ENCODE peak calls at places on chromosomes 6 and 20, in five cellular contexts. R is foreskin fibroblast, W is ascending aorta, L is cardiac fibroblast, N is brain microvascular endothelial cell. Q is an unnamed sample.

GRCh38 chr6:96499781-96500180 is 21.8 kb upstream of the UFL1 start:
- DNase-seq in R (no peak), W (no peak), N (no peak), L (no peak), Q (no peak)

GRCh38 chr6:30355281-30355680 is 10.3 kb downstream of the RPP21 start:
- DNase-seq in L (no peak), R (no peak), N (no peak), W (no peak), Q (no peak)

GRCh38 chr6:24549674-24550418 is 55.1 kb downstream of the ALDH5A1 start:
- DNase-seq in W (no peak), R (no peak), N (no peak), L (no peak), Q (no peak)

GRCh38 chr6:166864333-166864732 is 92.0 kb downstream of the RNASET2 start:
- DNase-seq in W (no peak), R (no peak), L (no peak), N (no peak), Q (no peak)

GRCh38 chr20:11050350-11050749 is 376.6 kb upstream of the JAG1 start:
- DNase-seq in L (no peak), R (no peak), N (no peak), W (no peak), Q (no peak)

GRCh38 chr6:18179770-18180393 is 24.7 kb downstream of the KDM1B start:
- DNase-seq in N (no peak), W (no peak), L (no peak), R (no peak), Q (no peak)

GRCh38 chr6:136174510-136174909 is 75.6 kb downstream of the MTFR2 start:
- DNase-seq in L (no peak), W (no peak), N (peak), R (no peak), Q (no peak)

GRCh38 chr6:106450645-106451044 is 90.1 kb downstream of the CRYBG1 start:
- DNase-seq in N (no peak), W (no peak), L (no peak), R (peak), Q (no peak)

GRCh38 chr6:118574051-118574865 is 26.2 kb downstream of the PLN start:
- DNase-seq in R (peak), W (no peak), N (no peak), L (peak), Q (no peak)

GRCh38 chr6:108616973-108617372 is 56.3 kb downstream of the FOXO3 start:
- DNase-seq in L (no peak), W (no peak), N (no peak), R (no peak), Q (no peak)

DNA sequence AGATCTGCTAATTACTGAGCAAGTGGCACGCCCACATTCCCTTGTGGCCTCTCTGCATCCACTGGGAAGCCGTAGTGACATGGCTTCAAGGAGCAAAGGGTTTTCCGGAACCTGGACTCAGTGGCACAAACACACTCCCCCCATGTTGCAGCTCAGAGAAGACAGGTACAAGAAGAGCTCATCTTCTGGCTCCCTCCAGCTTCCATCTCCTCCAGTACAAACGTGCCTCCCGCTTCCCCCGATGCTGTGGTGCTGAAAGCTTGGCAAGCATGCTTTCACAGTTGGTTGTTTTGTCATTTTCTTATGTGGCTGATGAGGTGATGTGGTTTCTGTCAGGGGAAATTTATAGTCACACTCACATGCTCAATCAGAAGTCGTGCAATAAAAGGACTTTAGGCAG is 258.5 kb downstream of the KIF16B start:
- DNase-seq in N (no peak), R (no peak), W (no peak), L (no peak), Q (no peak)
- H3K4me3 ChIP-seq in N (no peak), R (no peak), W (no peak), L (no peak), Q (no peak)

GRCh38 chr20:19013907-19014306 is 198.5 kb upstream of the SLC24A3 start:
- DNase-seq in N (no peak), W (no peak), L (no peak), R (no peak), Q (no peak)

GRCh38 chr20:19015890-19016465 is 196.5 kb upstream of the SLC24A3 start:
- DNase-seq in R (no peak), N (no peak), L (no peak), W (no peak), Q (no peak)

GRCh38 chr20:19017104-19017690 is 195.2 kb upstream of the SLC24A3 start:
- DNase-seq in L (no peak), W (no peak), R (no peak), N (no peak), Q (no peak)

GRCh38 chr20:19012671-19013070 is 199.1 kb downstream of the SCP2D1 start:
- DNase-seq in N (no peak), R (peak), L (peak), W (no peak), Q (no peak)

DNA sequence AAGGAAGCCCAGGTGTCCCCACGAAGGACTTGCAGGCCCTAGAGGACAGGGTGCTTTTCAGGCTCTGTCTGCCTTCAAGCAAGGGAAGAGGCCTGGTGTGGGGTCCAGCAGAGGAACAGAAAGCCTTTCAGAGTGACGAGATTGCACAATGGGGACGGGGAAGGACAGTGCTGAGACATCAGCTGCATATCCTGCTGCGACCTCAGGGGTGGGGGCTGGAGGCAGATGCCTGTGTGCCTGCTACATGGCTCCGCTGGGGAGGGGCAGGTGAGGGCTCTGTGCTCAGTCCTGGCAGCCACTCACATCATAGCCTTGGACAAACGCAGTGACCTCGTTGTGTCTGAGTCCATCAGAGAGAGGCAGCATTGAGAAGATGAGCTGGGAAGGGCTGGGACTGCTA is 197.1 kb upstream of the SLC24A3 start:
- DNase-seq in W (no peak), N (no peak), L (no peak), R (no peak), Q (no peak)
- TF ChIP-seq CTCF in W (no peak), N (no peak), L (no peak), R (no peak), Q (no peak)

GRCh38 chr6:131787955-131788712 is 19.7 kb upstream of the ENPP1 start:
- DNase-seq in L (peak), R (peak), W (no peak), N (peak), Q (no peak)
- H3K4me3 ChIP-seq in L (no peak), R (no peak), W (no peak), N (no peak), Q (no peak)

DNA sequence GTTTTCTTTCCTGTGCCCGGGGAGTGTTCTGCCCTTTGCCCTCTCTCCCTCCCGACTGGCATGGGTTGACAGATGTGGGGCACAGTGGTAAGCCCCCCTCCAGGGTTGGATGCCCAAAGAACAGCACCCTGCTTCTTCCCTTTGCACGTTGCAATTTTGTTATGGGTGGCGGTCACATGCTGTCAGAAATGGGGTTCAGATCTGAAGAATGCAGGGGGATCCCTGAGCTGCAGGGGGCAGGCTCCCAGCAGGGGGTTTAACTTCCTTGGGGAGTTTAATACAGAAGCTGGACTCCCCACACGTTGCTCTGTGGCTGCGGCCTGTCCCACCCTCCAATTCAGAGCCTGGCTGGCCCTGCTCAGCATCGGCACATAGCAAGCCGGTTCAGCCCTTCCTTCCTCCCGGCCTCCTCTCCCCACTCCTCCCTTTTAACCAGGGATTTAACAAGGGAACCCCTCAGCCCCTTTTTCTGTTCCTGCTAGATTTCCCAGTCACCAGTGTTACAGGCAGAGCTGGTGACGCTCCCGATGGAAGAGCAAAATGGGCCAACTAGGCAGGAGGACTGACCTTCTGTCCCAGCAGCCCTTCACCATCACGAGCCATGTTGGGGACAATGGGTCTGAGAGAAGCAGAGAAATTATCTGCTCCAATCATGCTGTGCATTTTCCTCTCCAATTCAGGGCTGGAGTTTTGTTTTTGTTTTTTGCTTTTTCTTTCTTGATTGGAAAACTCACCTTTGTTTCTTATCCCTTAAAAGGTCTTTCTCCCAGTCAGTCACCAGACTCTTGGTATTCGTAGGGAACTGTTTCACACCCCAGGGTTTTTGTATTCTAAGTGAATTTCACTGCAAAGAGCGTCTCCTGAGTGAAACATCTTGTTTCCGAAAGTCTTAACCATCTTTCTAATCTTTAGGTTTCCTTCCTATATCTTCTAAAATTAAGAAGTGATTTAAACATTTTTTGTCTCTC is 6.8 kb downstream of the FOXF2 start:
- DNase-seq in L (no peak), R (peak), N (no peak), W (no peak), Q (no peak)
- TF ChIP-seq CTCF in L (no peak), R (no peak), N (no peak), W (no peak), Q (no peak)

DNA sequence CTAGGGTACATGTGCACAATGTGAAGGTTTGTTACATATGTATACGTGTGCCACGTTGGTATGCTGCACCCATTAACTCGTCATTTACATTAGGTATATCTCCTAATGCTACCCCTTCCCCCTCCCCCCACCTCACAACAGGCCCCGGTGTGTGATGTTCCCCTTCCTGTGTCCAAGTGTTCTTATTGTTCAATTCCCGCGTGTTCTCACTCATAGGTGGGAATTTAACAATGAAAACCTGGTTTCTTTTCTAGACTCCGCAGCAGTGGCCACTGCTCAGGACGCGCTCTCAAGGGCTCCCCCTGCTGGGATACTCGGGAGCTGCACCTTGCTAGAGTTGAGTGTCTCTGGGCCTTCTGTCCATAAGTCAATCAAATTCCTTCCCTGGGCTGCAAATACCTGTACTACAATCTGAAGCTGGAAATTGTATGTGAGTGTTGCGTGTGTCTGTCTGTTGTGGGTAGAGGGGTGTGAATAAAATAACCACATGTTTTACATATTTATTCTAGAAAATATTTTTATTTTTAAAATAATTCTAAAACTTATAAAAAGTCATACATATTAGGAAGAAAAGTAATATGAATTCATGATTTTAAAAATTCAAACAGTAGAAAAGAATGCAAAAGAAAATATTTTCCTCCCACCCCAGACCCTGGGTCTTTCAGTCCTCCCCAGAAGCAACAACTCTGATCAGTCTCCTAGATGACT is 8.2 kb upstream of the CEP250 start:
- DNase-seq in N (peak), W (peak), L (peak), R (peak), Q (peak)
- H3K4me3 ChIP-seq in N (peak), W (peak), L (peak), R (peak), Q (no peak)

GRCh38 chr6:50145125-50145524 is 95.4 kb upstream of the DEFB112 start:
- DNase-seq in L (peak), W (no peak), R (peak), N (no peak), Q (no peak)
- TF ChIP-seq CTCF in L (peak), W (no peak), R (peak), N (peak), Q (peak)

GRCh38 chr6:112437053-112437452 is 89.9 kb downstream of the RFPL4B start:
- DNase-seq in W (no peak), R (no peak), N (no peak), L (no peak), Q (no peak)
- H3K4me3 ChIP-seq in W (no peak), R (no peak), N (no peak), L (no peak), Q (no peak)

DNA sequence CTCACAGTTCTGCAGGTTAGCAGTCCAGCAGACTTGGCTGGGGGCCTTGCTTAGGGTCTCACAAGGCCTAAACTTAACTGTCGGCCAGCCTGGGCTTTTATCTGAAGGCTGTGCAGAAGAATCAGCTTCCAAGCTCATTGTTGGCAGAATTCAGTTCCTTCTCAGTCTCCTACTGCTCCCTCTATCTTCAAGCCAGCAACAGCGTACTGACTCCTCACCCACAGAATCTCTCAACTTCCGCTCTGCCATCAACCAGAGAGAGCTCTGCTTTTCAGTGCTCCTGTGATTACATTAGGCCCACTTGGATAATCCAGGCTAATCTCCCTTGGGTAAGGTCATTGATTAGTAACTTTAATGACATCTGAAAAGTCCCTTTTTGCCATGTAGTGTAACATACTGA is 30.2 kb upstream of the NHSL1 start:
- DNase-seq in L (no peak), W (no peak), N (no peak), R (no peak), Q (no peak)
- TF ChIP-seq CTCF in L (peak), W (no peak), N (peak), R (no peak), Q (peak)

DNA sequence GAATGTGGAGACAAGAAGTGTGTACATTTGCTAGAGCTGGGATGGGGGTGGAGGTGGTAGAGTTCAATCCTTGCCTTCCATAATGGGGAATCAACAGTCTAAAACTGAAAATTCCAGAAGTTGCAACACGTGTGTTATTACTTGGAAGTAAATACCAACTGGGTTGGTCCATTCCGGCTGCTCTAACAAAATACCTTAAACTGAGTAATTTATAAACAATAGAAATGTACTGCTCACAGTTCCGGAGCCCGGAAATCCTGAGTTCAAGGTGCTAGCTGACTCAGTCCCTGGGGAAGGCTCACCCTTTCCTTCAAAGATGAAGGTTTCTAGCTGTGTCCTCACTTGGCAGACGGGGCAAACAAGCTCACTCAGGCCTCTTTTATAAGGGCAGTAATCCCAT is 59.0 kb downstream of the RIN2 start:
- DNase-seq in L (peak), W (no peak), N (peak), R (peak), Q (peak)
- H3K4me3 ChIP-seq in L (no peak), W (no peak), N (no peak), R (no peak), Q (no peak)

GRCh38 chr6:52499681-52500239 is 77.1 kb downstream of the TRAM2 start:
- DNase-seq in L (peak), R (no peak), N (no peak), W (no peak), Q (no peak)
- TF ChIP-seq CTCF in L (no peak), R (no peak), N (no peak), W (no peak), Q (no peak)